ENCODE peak calls at places on chromosomes 5 and 9, in eight cellular contexts. F, M, X, Z, G, U, B and D are unnamed samples.

GRCh38 chr9:8651830-8652229 is 852.3 kb upstream of the DMAC1 start:
- DNase-seq in F (no peak), M (no peak), X (no peak), Z (no peak), G (no peak), U (no peak), B (no peak), D (no peak)

GRCh38 chr5:169856571-169856970 is 123.7 kb downstream of the INSYN2B start:
- DNase-seq in F (no peak), M (no peak), X (no peak), Z (no peak), G (no peak), U (no peak), B (no peak), D (peak)

GRCh38 chr5:57718155-57718554 is 235.5 kb upstream of the ACTBL2 start:
- DNase-seq in F (no peak), M (no peak), X (no peak), Z (no peak), G (no peak), U (no peak), B (no peak), D (no peak)

GRCh38 chr5:669111-669841 is 23.9 kb downstream of the TPPP start:
- DNase-seq in F (no peak), M (peak), X (no peak), Z (no peak), G (peak), U (no peak), B (no peak), D (no peak)

GRCh38 chr9:97109194-97109811 is 70.4 kb upstream of the CTSV start:
- DNase-seq in F (no peak), M (no peak), X (peak), Z (no peak), G (no peak), U (no peak), B (no peak), D (peak)

GRCh38 chr5:109844695-109845094 is 155.0 kb downstream of the MAN2A1 start:
- DNase-seq in F (no peak), M (no peak), X (no peak), Z (no peak), G (no peak), U (no peak), B (no peak), D (no peak)

GRCh38 chr9:128414461-128414860 is 6.2 kb upstream of the CERCAM start:
- DNase-seq in F (no peak), M (no peak), X (no peak), Z (no peak), G (no peak), U (no peak), B (no peak), D (no peak)

GRCh38 chr5:14706615-14707021 is 42.1 kb downstream of the OTULIN start:
- DNase-seq in F (peak), M (no peak), X (no peak), Z (no peak), G (peak), U (no peak), B (peak), D (no peak)

GRCh38 chr9:27499481-27499880 is 24.6 kb upstream of the IFNK start:
- DNase-seq in F (no peak), M (no peak), X (no peak), Z (no peak), G (no peak), U (no peak), B (no peak), D (peak)

GRCh38 chr9:77575785-77576184 is 72.3 kb downstream of the GNA14 start:
- DNase-seq in F (no peak), M (no peak), X (no peak), Z (no peak), G (no peak), U (no peak), B (no peak), D (peak)

GRCh38 chr9:86604741-86605140 is 250.5 kb upstream of the TUT7 start:
- DNase-seq in F (no peak), M (no peak), X (no peak), Z (no peak), G (no peak), U (no peak), B (no peak), D (no peak)

GRCh38 chr9:135073081-135073740 is 14.3 kb upstream of the OLFM1 start:
- DNase-seq in F (no peak), M (no peak), X (no peak), Z (no peak), G (no peak), U (no peak), B (no peak), D (no peak)

GRCh38 chr9:4117835-4118610 is 181.8 kb downstream of the GLIS3 start:
- DNase-seq in F (peak), M (peak), X (peak), Z (no peak), G (peak), U (no peak), B (peak), D (no peak)

GRCh38 chr9:125878241-125878640 is 131.1 kb downstream of the PBX3 start:
- DNase-seq in F (no peak), M (no peak), X (no peak), Z (no peak), G (no peak), U (no peak), B (no peak), D (no peak)